ENCODE peak calls at places on chromosome 16, in five cellular contexts. J is K562, U is body of pancreas, H is NB4, A is transverse colon. K is an unnamed sample.

GRCh38 chr16:84989791-84990620 is 21.3 kb downstream of the ZDHHC7 start:
- DNase-seq in J (no peak), U (no peak), H (no peak), A (no peak), K (no peak)

GRCh38 chr16:21101631-21102420 is 48.8 kb downstream of the DNAH3 start:
- DNase-seq in J (peak; percentile 51), U (no peak), H (peak; percentile 42), A (peak; percentile 12), K (peak; percentile 24)

GRCh38 chr16:466651-467050 is 41.2 kb downstream of the RAB11FIP3 start:
- DNase-seq in J (no peak), U (no peak), H (no peak), A (no peak), K (no peak)

GRCh38 chr16:22692916-22693646 is 120.9 kb upstream of the HS3ST2 start:
- DNase-seq in J (no peak), U (no peak), H (no peak), A (no peak), K (no peak)

GRCh38 chr16:85205747-85206471 is 93.6 kb upstream of the CIBAR2 start:
- DNase-seq in J (no peak), U (peak; percentile 32), H (no peak), A (no peak), K (no peak)

GRCh38 chr16:2785101-2785991 is 2.0 kb downstream of the PRSS33 start:
- DNase-seq in J (peak; percentile 47), U (no peak), H (peak; percentile 33), A (peak; percentile 33), K (no peak)

GRCh38 chr16:6009151-6009550 is 911.6 kb upstream of the EEF2KMT start:
- DNase-seq in J (no peak), U (no peak), H (no peak), A (peak; percentile 26), K (no peak)

GRCh38 chr16:57016301-57016700 is 26.9 kb downstream of the NLRC5 start:
- DNase-seq in J (no peak), U (no peak), H (no peak), A (no peak), K (no peak)

GRCh38 chr16:11743308-11744074 is 834 bp upstream of the TXNDC11 start:
- DNase-seq in J (peak; percentile 26), U (peak; percentile 78), H (peak; percentile 86), A (peak; percentile 39), K (peak; percentile 43)

GRCh38 chr16:68774982-68775381 is 37.9 kb downstream of the CDH1 start:
- DNase-seq in J (no peak), U (no peak), H (no peak), A (no peak), K (no peak)

GRCh38 chr16:83441523-83441922 is 366.3 kb upstream of the HSBP1 start:
- DNase-seq in J (no peak), U (no peak), H (no peak), A (no peak), K (no peak)

GRCh38 chr16:50025544-50025931 is 513 bp downstream of the CNEP1R1 start:
- DNase-seq in J (peak; percentile 36), U (peak; percentile 5), H (peak; percentile 52), A (peak; percentile 20), K (no peak)

GRCh38 chr16:27572711-27573110 is 22.8 kb downstream of the KATNIP start:
- DNase-seq in J (no peak), U (no peak), H (no peak), A (no peak), K (no peak)

GRCh38 chr16:85462405-85463227 is 150.5 kb upstream of the GSE1 start:
- DNase-seq in J (peak; percentile 95), U (peak; percentile 49), H (peak; percentile 82), A (no peak), K (peak; percentile 91)

GRCh38 chr16:3793161-3793576 is 75.8 kb upstream of the TRAP1 start:
- DNase-seq in J (peak; percentile 13), U (no peak), H (no peak), A (no peak), K (no peak)
- TF ChIP-seq POLR2A in J (no peak), U (no peak), H (no peak), A (no peak), K (no peak)

DNA sequence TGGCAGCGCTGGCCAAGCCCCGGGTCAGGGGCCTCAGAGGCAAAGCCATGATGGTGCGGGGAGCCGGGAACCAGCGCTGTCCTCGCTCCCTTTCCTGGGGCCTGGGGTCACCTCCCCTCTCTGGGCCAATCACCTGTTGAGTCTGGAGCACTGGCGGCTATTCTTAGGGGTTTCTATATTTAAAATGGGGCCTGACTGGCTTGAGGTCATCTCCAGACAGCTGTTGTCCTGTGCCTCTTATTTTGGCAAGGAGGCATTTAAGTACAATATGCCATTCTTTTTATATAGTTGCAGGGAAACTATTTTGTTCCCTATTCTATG is at the start of gene COX6A2:
- DNase-seq in J (no peak), U (no peak), H (no peak), A (no peak), K (no peak)
- TF ChIP-seq POLR2A in J (no peak), U (no peak), H (no peak), A (no peak), K (no peak)

GRCh38 chr16:1778200-1779179 is 3.9 kb downstream of the SPSB3 start:
- DNase-seq in J (no peak), U (no peak), H (no peak), A (peak; percentile 10), K (no peak)
- TF ChIP-seq POLR2A in J (peak; percentile 39), U (no peak), H (no peak), A (no peak), K (no peak)

GRCh38 chr16:89826531-89827382 is 1.5 kb upstream of the SPIRE2 start:
- DNase-seq in J (no peak), U (no peak), H (no peak), A (no peak), K (no peak)

GRCh38 chr16:89829630-89830437 is 1.6 kb downstream of the SPIRE2 start:
- DNase-seq in J (no peak), U (no peak), H (no peak), A (peak; percentile 78), K (no peak)

GRCh38 chr16:89828199-89828869 is at the start of gene SPIRE2:
- DNase-seq in J (peak; percentile 85), U (peak; percentile 81), H (peak; percentile 84), A (peak; percentile 68), K (peak; percentile 84)

GRCh38 chr16:89828870-89829629 is 775 bp downstream of the SPIRE2 start:
- DNase-seq in J (no peak), U (no peak), H (no peak), A (no peak), K (no peak)

DNA sequence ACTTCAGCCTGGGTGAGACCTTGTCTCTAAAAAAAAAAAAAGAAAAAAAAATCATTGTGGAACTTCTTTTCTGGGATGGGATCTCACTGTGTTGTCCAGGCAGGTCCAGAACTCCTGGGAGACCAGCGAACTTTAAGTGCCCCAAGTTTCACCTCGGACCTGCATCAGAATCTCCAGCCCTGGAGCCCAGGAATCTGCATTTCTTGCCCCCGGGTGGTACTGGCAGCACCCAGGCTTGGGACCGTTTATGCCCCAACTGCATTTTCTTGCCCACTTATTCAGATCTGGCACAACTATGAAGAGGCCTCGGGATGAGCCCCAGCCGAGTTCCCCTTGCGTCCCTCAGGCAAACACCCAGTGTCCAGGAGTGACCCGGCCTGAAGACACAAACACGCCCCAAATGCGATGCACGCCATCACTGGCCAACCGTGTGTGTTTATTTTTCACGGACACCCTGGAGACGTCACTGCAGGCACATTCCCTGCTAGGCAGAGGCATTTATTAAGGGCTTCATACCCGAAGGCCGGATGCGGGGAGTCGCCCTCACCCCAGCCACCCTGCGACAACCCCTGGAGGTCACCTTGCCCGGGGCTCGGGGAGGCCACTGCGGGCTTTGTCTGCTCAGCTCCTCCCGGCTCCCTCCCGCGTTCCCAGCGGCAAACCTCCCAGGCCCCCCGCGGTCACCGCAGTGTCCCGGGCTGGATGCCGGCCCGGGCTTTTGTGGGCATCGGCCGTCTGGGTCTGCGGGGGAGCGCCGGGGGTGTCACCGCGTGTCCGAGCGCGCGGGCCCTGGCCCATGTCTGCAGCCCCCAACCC is 684 bp upstream of the SPIRE2 start:
- DNase-seq in J (peak; percentile 42), U (peak; percentile 62), H (peak; percentile 59), A (peak; percentile 72), K (peak; percentile 35)
- TF ChIP-seq POLR2A in J (no peak), U (peak; percentile 49), H (no peak), A (peak; percentile 69), K (no peak)

GRCh38 chr16:88554711-88555264 is 15.4 kb upstream of the ZC3H18 start:
- DNase-seq in J (no peak), U (no peak), H (no peak), A (no peak), K (no peak)

GRCh38 chr16:88558457-88559442 is 11.5 kb upstream of the ZC3H18 start:
- DNase-seq in J (peak; percentile 78), U (peak; percentile 89), H (peak; percentile 75), A (peak; percentile 89), K (peak; percentile 70)

GRCh38 chr16:88553739-88554138 is 16.5 kb upstream of the ZC3H18 start:
- DNase-seq in J (no peak), U (no peak), H (no peak), A (no peak), K (no peak)

GRCh38 chr16:88552815-88553214 is 17.4 kb upstream of the ZC3H18 start:
- DNase-seq in J (no peak), U (no peak), H (peak; percentile 42), A (peak; percentile 60), K (no peak)

DNA sequence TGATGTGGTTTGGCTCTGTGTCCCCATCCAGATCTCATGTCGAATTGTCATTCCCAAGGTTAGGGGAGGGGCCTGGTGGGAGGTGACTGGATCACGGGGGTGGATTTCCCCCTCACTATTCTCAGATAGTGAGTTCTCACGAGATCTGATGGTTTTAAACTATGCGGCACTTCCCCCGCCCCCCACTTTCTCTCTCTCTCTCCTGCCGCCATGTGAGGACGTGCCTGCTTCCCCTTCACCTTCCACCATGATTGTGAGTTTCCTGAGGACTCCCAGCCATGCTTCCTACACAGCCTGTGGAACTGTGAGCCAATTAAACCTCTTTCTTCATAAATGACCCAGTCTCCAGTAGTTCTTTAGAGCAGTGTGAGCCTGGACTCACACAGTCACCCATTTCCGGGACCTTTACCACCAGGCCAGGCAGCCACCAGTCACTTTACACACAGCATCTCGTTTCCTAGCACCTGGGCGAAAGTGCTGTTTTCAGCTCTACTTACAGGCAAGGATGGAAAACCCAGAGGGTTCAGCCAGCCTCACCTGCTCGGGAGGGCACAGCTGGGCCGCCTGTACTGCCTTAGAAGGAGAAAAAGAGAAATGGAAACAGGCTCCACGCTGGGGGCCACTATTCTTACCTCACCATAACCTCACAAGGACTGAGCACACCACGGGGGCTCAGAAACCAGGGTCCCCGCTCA is 13.8 kb upstream of the ZC3H18 start:
- DNase-seq in J (no peak), U (no peak), H (no peak), A (peak; percentile 57), K (no peak)
- TF ChIP-seq POLR2A in J (no peak), U (no peak), H (no peak), A (no peak), K (no peak)

K was measured in erythroblast.